ENCODE peak calls at places on chromosomes 2 and 18, in seven cellular contexts. V, E, H, N, R, P and Z are unnamed samples.

GRCh38 chr2:186966015-186966414 is 117.0 kb upstream of the ZSWIM2 start:
- DNase-seq in V (no peak), E (no peak), H (no peak), N (no peak), R (no peak), P (no peak), Z (no peak)

GRCh38 chr2:196234672-196235071 is 63.3 kb upstream of the STK17B start:
- DNase-seq in V (no peak), E (peak), H (no peak), N (no peak), R (no peak), P (peak), Z (no peak)

GRCh38 chr2:24021122-24021998 is 11.5 kb downstream of the MFSD2B start:
- DNase-seq in V (no peak), E (no peak), H (no peak), N (no peak), R (no peak), P (peak), Z (no peak)

GRCh38 chr2:185245806-185246205 is 492.8 kb upstream of the FSIP2 start:
- DNase-seq in V (no peak), E (no peak), H (no peak), N (no peak), R (no peak), P (peak), Z (no peak)

GRCh38 chr2:216546231-216546630 is 47.6 kb downstream of the RPL37A start:
- DNase-seq in V (no peak), E (no peak), H (no peak), N (no peak), R (no peak), P (no peak), Z (no peak)

GRCh38 chr2:11419781-11420180 is 46.2 kb downstream of the E2F6 start:
- DNase-seq in V (no peak), E (no peak), H (no peak), N (no peak), R (no peak), P (no peak), Z (no peak)

GRCh38 chr2:161104054-161104553 is 56.1 kb upstream of the TANK start:
- DNase-seq in V (no peak), E (no peak), H (no peak), N (no peak), R (no peak), P (no peak), Z (no peak)

GRCh38 chr2:227629435-227629834 is 12.1 kb downstream of the SCYGR4 start:
- DNase-seq in V (no peak), E (no peak), H (no peak), N (no peak), R (no peak), P (no peak), Z (no peak)

GRCh38 chr2:171836151-171836910 is 57.7 kb downstream of the SLC25A12 start:
- DNase-seq in V (no peak), E (no peak), H (no peak), N (no peak), R (no peak), P (peak), Z (no peak)

GRCh38 chr2:147449323-147450080 is 395.3 kb upstream of the ACVR2A start:
- DNase-seq in V (no peak), E (no peak), H (no peak), N (no peak), R (no peak), P (no peak), Z (no peak)

GRCh38 chr2:235634435-235635152 is 140.8 kb downstream of the AGAP1 start:
- DNase-seq in V (no peak), E (no peak), H (no peak), N (no peak), R (no peak), P (peak), Z (no peak)

GRCh38 chr18:9876867-9877654 is 8.7 kb upstream of the TXNDC2 start:
- DNase-seq in V (no peak), E (peak), H (no peak), N (no peak), R (no peak), P (peak), Z (no peak)

GRCh38 chr2:226983891-226984290 is 148.0 kb downstream of the RHBDD1 start:
- DNase-seq in V (no peak), E (no peak), H (no peak), N (no peak), R (no peak), P (no peak), Z (no peak)

GRCh38 chr2:39902103-39902502 is 123.0 kb upstream of the THUMPD2 start:
- DNase-seq in V (no peak), E (no peak), H (no peak), N (no peak), R (no peak), P (peak), Z (no peak)

GRCh38 chr2:16608661-16609643 is 56.7 kb downstream of the CYRIA start:
- DNase-seq in V (peak), E (peak), H (peak), N (peak), R (peak), P (peak), Z (peak)

GRCh38 chr2:102094917-102095316 is 47.6 kb upstream of the IL1R1 start:
- DNase-seq in V (no peak), E (peak), H (no peak), N (no peak), R (no peak), P (peak), Z (no peak)

GRCh38 chr18:58438161-58438983 is 190.5 kb downstream of the ALPK2 start:
- DNase-seq in V (no peak), E (no peak), H (no peak), N (no peak), R (no peak), P (peak), Z (no peak)

GRCh38 chr18:21074336-21075323 is 37.0 kb downstream of the ROCK1 start:
- DNase-seq in V (no peak), E (no peak), H (no peak), N (no peak), R (no peak), P (peak), Z (no peak)

GRCh38 chr2:63544017-63544627 is 44.2 kb downstream of the WDPCP start:
- DNase-seq in V (no peak), E (no peak), H (no peak), N (no peak), R (no peak), P (no peak), Z (no peak)

GRCh38 chr18:36455931-36456330 is 158.4 kb downstream of the FHOD3 start:
- DNase-seq in V (no peak), E (no peak), H (no peak), N (no peak), R (no peak), P (no peak), Z (no peak)

GRCh38 chr2:152826880-152827279 is 108.5 kb downstream of the ARL6IP6 start:
- DNase-seq in V (no peak), E (no peak), H (no peak), N (no peak), R (no peak), P (peak), Z (no peak)

GRCh38 chr2:120108049-120108448 is 95.2 kb downstream of the EPB41L5 start:
- DNase-seq in V (no peak), E (no peak), H (no peak), N (peak), R (no peak), P (peak), Z (no peak)

GRCh38 chr2:141055526-141055925 is 1075.3 kb downstream of the LRP1B start:
- DNase-seq in V (no peak), E (peak), H (no peak), N (no peak), R (no peak), P (peak), Z (no peak)

GRCh38 chr18:3792711-3793110 is 342.7 kb downstream of the TGIF1 start:
- DNase-seq in V (no peak), E (no peak), H (no peak), N (no peak), R (no peak), P (no peak), Z (no peak)

GRCh38 chr2:201572822-201573493 is 70.3 kb downstream of the TMEM237 start:
- DNase-seq in V (no peak), E (no peak), H (no peak), N (no peak), R (no peak), P (no peak), Z (no peak)

GRCh38 chr18:38790303-38790702 is 1224.7 kb upstream of the CELF4 start:
- DNase-seq in V (no peak), E (no peak), H (no peak), N (no peak), R (no peak), P (no peak), Z (no peak)

GRCh38 chr18:62925031-62925688 is 209.8 kb downstream of the PHLPP1 start:
- DNase-seq in V (no peak), E (no peak), H (no peak), N (no peak), R (no peak), P (peak), Z (no peak)

GRCh38 chr18:57885931-57886330 is 82.8 kb upstream of the ATP8B1 start:
- DNase-seq in V (no peak), E (no peak), H (no peak), N (no peak), R (no peak), P (no peak), Z (no peak)

GRCh38 chr2:221527759-221528444 is 44.2 kb downstream of the EPHA4 start:
- DNase-seq in V (no peak), E (no peak), H (no peak), N (no peak), R (no peak), P (no peak), Z (no peak)

GRCh38 chr2:118992740-118993391 is 50.9 kb downstream of the MARCO start:
- DNase-seq in V (no peak), E (peak), H (no peak), N (peak), R (no peak), P (peak), Z (no peak)

GRCh38 chr2:44951714-44952113 is 10.2 kb downstream of the SIX3 start:
- DNase-seq in V (no peak), E (no peak), H (peak), N (no peak), R (no peak), P (no peak), Z (no peak)